ENCODE peak calls at places on chromosomes 6 and 20, in nine cellular contexts. O is suprapubic skin; X is BJ; Z is T-helper 1 cell; C is NCI-H2081; T is hippocampal formation; N is epithelial cell of proximal tubule; B is ELR; M is CD4-positive, alpha-beta memory T cell. D is an unnamed sample.

GRCh38 chr6:45538636-45539035 is 160.9 kb upstream of the SUPT3H start:
- DNase-seq in O (peak), X (no peak), Z (no peak), C (no peak), T (no peak), N (no peak), B (no peak), M (no peak), D (no peak)

GRCh38 chr6:126661646-126662045 is 321.7 kb downstream of the CENPW start:
- DNase-seq in O (no peak), X (peak), Z (no peak), C (no peak), T (no peak), N (no peak), B (peak), M (no peak), D (no peak)

GRCh38 chr6:125377621-125378020 is 75.9 kb upstream of the HDDC2 start:
- DNase-seq in O (peak), X (no peak), Z (no peak), C (no peak), T (no peak), N (no peak), B (peak), M (no peak), D (no peak)

GRCh38 chr6:3822747-3823445 is 26.3 kb upstream of the FAM50B start:
- DNase-seq in O (no peak), X (no peak), Z (no peak), C (no peak), T (no peak), N (no peak), B (no peak), M (no peak), D (no peak)

GRCh38 chr6:157239671-157240058 is 83.7 kb downstream of the TMEM242 start:
- DNase-seq in O (no peak), X (no peak), Z (no peak), C (no peak), T (no peak), N (no peak), B (no peak), M (no peak), D (no peak)

GRCh38 chr20:9068896-9069663 is at the start of gene PLCB4:
- DNase-seq in O (peak), X (no peak), Z (no peak), C (peak), T (no peak), N (no peak), B (peak), M (no peak), D (peak)

GRCh38 chr6:150978631-150979030 is 113.1 kb downstream of the MTHFD1L start:
- DNase-seq in O (no peak), X (no peak), Z (no peak), C (no peak), T (no peak), N (no peak), B (no peak), M (no peak), D (no peak)

GRCh38 chr20:49132995-49133451 is 55.1 kb downstream of the STAU1 start:
- DNase-seq in O (no peak), X (peak), Z (peak), C (peak), T (no peak), N (peak), B (peak), M (peak), D (peak)

GRCh38 chr20:5353624-5354496 is 37.1 kb upstream of the PROKR2 start:
- DNase-seq in O (no peak), X (peak), Z (no peak), C (no peak), T (no peak), N (peak), B (peak), M (no peak), D (no peak)

GRCh38 chr20:61813791-61814190 is 251.9 kb downstream of the TAF4 start:
- DNase-seq in O (no peak), X (no peak), Z (no peak), C (no peak), T (no peak), N (no peak), B (no peak), M (no peak), D (no peak)

GRCh38 chr6:3211681-3212080 is 15.8 kb downstream of the TUBB2B start:
- DNase-seq in O (no peak), X (no peak), Z (no peak), C (no peak), T (peak), N (no peak), B (no peak), M (no peak), D (no peak)

GRCh38 chr20:45685896-45686295 is 15.9 kb upstream of the WFDC11 start:
- DNase-seq in O (no peak), X (no peak), Z (no peak), C (no peak), T (no peak), N (no peak), B (peak), M (no peak), D (no peak)

GRCh38 chr6:132065556-132065955 is 114.4 kb upstream of the CCN2 start:
- DNase-seq in O (no peak), X (no peak), Z (no peak), C (no peak), T (no peak), N (no peak), B (peak), M (no peak), D (no peak)

GRCh38 chr20:47795214-47795667 is 10.0 kb upstream of the SULF2 start:
- DNase-seq in O (no peak), X (no peak), Z (no peak), C (no peak), T (no peak), N (peak), B (peak), M (no peak), D (no peak)

GRCh38 chr6:144266091-144266649 is 19.0 kb upstream of the UTRN start:
- DNase-seq in O (peak), X (no peak), Z (no peak), C (no peak), T (no peak), N (no peak), B (peak), M (no peak), D (no peak)

GRCh38 chr20:10611357-10611756 is 62.4 kb downstream of the JAG1 start:
- DNase-seq in O (no peak), X (no peak), Z (no peak), C (no peak), T (peak), N (no peak), B (peak), M (no peak), D (no peak)

GRCh38 chr6:163170294-163170883 is 244.1 kb upstream of the QKI start:
- DNase-seq in O (no peak), X (no peak), Z (peak), C (no peak), T (no peak), N (no peak), B (peak), M (peak), D (no peak)

GRCh38 chr6:85403331-85404015 is 46.4 kb upstream of the NT5E start:
- DNase-seq in O (no peak), X (peak), Z (no peak), C (no peak), T (no peak), N (peak), B (peak), M (no peak), D (no peak)

GRCh38 chr20:31691646-31692275 is 30.9 kb downstream of the BCL2L1 start:
- DNase-seq in O (no peak), X (peak), Z (no peak), C (no peak), T (no peak), N (no peak), B (no peak), M (no peak), D (no peak)

GRCh38 chr20:17023811-17024210 is 203.0 kb upstream of the PCSK2 start:
- DNase-seq in O (no peak), X (no peak), Z (no peak), C (no peak), T (no peak), N (no peak), B (no peak), M (no peak), D (peak)

GRCh38 chr6:10719386-10720228 is 3.3 kb upstream of the TMEM14C start:
- DNase-seq in O (peak), X (no peak), Z (peak), C (no peak), T (no peak), N (no peak), B (peak), M (peak), D (no peak)

GRCh38 chr6:98769546-98769945 is 64.8 kb upstream of the POU3F2 start:
- DNase-seq in O (no peak), X (no peak), Z (no peak), C (peak), T (no peak), N (no peak), B (peak), M (no peak), D (peak)

GRCh38 chr6:168037856-168038255 is 40.4 kb downstream of the KIF25 start:
- DNase-seq in O (peak), X (no peak), Z (no peak), C (no peak), T (no peak), N (no peak), B (no peak), M (no peak), D (no peak)

GRCh38 chr6:82408952-82409421 is 45.4 kb downstream of the TPBG start:
- DNase-seq in O (no peak), X (no peak), Z (no peak), C (no peak), T (no peak), N (no peak), B (peak), M (no peak), D (no peak)

GRCh38 chr20:10902836-10903410 is 229.1 kb upstream of the JAG1 start:
- DNase-seq in O (no peak), X (peak), Z (no peak), C (no peak), T (no peak), N (no peak), B (no peak), M (no peak), D (no peak)

GRCh38 chr20:34300809-34301586 is 2.2 kb downstream of the AHCY start:
- DNase-seq in O (no peak), X (no peak), Z (no peak), C (no peak), T (no peak), N (no peak), B (no peak), M (no peak), D (peak)

GRCh38 chr6:138529510-138529909 is 30.2 kb upstream of the NHSL1 start:
- DNase-seq in O (no peak), X (no peak), Z (no peak), C (no peak), T (no peak), N (no peak), B (no peak), M (no peak), D (no peak)

GRCh38 chr20:51525241-51526104 is 17.0 kb downstream of the NFATC2 start:
- DNase-seq in O (no peak), X (no peak), Z (peak), C (no peak), T (no peak), N (no peak), B (no peak), M (peak), D (no peak)

GRCh38 chr20:8385247-8385646 is 253.2 kb downstream of the PLCB1 start:
- DNase-seq in O (no peak), X (no peak), Z (no peak), C (peak), T (no peak), N (no peak), B (no peak), M (no peak), D (peak)

GRCh38 chr20:7924692-7925091 is 15.6 kb downstream of the HAO1 start:
- DNase-seq in O (no peak), X (peak), Z (no peak), C (no peak), T (no peak), N (peak), B (peak), M (no peak), D (no peak)

GRCh38 chr6:161366301-161366953 is 92.6 kb upstream of the AGPAT4 start:
- DNase-seq in O (no peak), X (no peak), Z (no peak), C (no peak), T (no peak), N (no peak), B (no peak), M (no peak), D (no peak)

GRCh38 chr20:56391596-56392281 is at the start of gene AURKA:
- DNase-seq in O (no peak), X (no peak), Z (no peak), C (no peak), T (no peak), N (no peak), B (peak), M (no peak), D (no peak)

GRCh38 chr6:89989742-89990141 is 95.5 kb downstream of the GJA10 start:
- DNase-seq in O (no peak), X (peak), Z (no peak), C (no peak), T (no peak), N (peak), B (no peak), M (no peak), D (no peak)

GRCh38 chr6:46410330-46410953 is 80.8 kb downstream of the RCAN2 start:
- DNase-seq in O (no peak), X (no peak), Z (no peak), C (peak), T (no peak), N (peak), B (peak), M (peak), D (peak)